ENCODE peak calls at places on chromosomes 13 and 19, in nine cellular contexts. Q is neural crest cell, A is NCI-H2029 treated with DMSO at 0.1 percent for 48 hours, Y is HuH-7.5, U is uterus, X is esophagus squamous epithelium, D is adrenal gland, V is activated gamma-delta T cell treated with Interleukin-2 at 50 U/mL for 16 hours, E is EH. H is an unnamed sample.

GRCh38 chr13:19791953-19792537 is 9.3 kb upstream of the PSPC1 start:
- DNase-seq in V (no peak), Q (no peak), A (no peak), E (no peak), Y (no peak), U (no peak), D (no peak), X (no peak), H (no peak)

GRCh38 chr19:2720777-2721569 is at the start of gene DIRAS1:
- DNase-seq in Q (peak; percentile 45), V (no peak), U (no peak), Y (no peak), D (no peak), A (no peak), E (no peak), X (no peak), H (no peak)

GRCh38 chr19:14318873-14319272 is 62.4 kb upstream of the ADGRE5 start:
- DNase-seq in X (no peak), U (no peak), Y (no peak), V (no peak), A (no peak), Q (peak; percentile 16), E (no peak), D (no peak), H (no peak)

GRCh38 chr19:47613165-47614146 is 4.5 kb downstream of the BICRA start:
- DNase-seq in X (no peak), U (peak; percentile 43), Y (no peak), V (no peak), Q (no peak), D (no peak), E (peak; percentile 90), A (no peak), H (no peak)

GRCh38 chr19:46618670-46619231 is 6.1 kb downstream of the PTGIR start:
- DNase-seq in Q (no peak), D (peak; percentile 24), U (no peak), Y (no peak), A (peak; percentile 45), X (no peak), E (no peak), V (no peak), H (no peak)

GRCh38 chr13:26961890-26962615 is 201.5 kb upstream of the GPR12 start:
- DNase-seq in Y (peak; percentile 59), Q (no peak), A (peak; percentile 1), X (no peak), E (no peak), U (no peak), V (no peak), D (no peak), H (no peak)

GRCh38 chr13:90105881-90106496 is 1241.5 kb upstream of the MIR17HG start:
- DNase-seq in E (peak; percentile 32), U (no peak), X (no peak), D (no peak), V (no peak), A (no peak), Y (no peak), Q (no peak), H (no peak)

GRCh38 chr19:40588926-40589569 is 12.1 kb upstream of the LTBP4 start:
- DNase-seq in D (no peak), Y (no peak), X (no peak), A (no peak), V (no peak), Q (no peak), U (no peak), E (no peak), H (no peak)

GRCh38 chr19:40613669-40614594 is 12.8 kb downstream of the LTBP4 start:
- DNase-seq in Y (no peak), A (peak; percentile 68), V (peak; percentile 79), E (peak; percentile 68), D (peak; percentile 84), X (peak; percentile 48), U (peak; percentile 88), Q (peak; percentile 57), H (peak; percentile 42)

GRCh38 chr13:26721251-26721939 is 39.2 kb downstream of the GPR12 start:
- DNase-seq in D (no peak), Q (no peak), A (no peak), E (no peak), U (no peak), V (peak; percentile 29), X (no peak), Y (no peak), H (peak; percentile 50)

GRCh38 chr13:36712785-36713184 is 39.0 kb downstream of the SERTM1 start:
- DNase-seq in D (no peak), A (no peak), X (no peak), E (peak; percentile 30), Y (no peak), U (peak; percentile 75), Q (no peak), V (no peak), H (no peak)

GRCh38 chr13:74210693-74211393 is 76.6 kb upstream of the KLF12 start:
- DNase-seq in E (peak; percentile 98), V (no peak), Q (no peak), A (no peak), Y (no peak), D (peak; percentile 16), X (no peak), U (no peak), H (no peak)

GRCh38 chr19:57348136-57348535 is 2.9 kb upstream of the ZNF304 start:
- DNase-seq in V (no peak), E (peak; percentile 83), D (no peak), U (no peak), A (no peak), Q (no peak), X (no peak), Y (no peak), H (no peak)

GRCh38 chr13:66887088-66887487 is 343.0 kb downstream of the PCDH9 start:
- DNase-seq in Q (no peak), A (no peak), D (no peak), V (no peak), E (peak; percentile 3), X (no peak), U (no peak), Y (no peak), H (peak; percentile 26)